ENCODE peak calls at places on chromosomes 4 and X, in ten cellular contexts. B is cardiac fibroblast; D is stimulated activated CD8-positive, alpha-beta memory T cell treated with anti-CD3 and anti-CD28 coated beads, Interleukin-15, amount 100 ng/mL, for 4 hours; S is tibial artery; Z is globus pallidus; V is activated CD8-positive, alpha-beta memory T cell treated with anti-CD3 and anti-CD28 coated beads, Interleukin-2, amount 10 ng/mL, durations not matched to agents 7 days and 5 days; W is D341Med; K is Right ventricle myocardium superior; Q is CD8-positive, alpha-beta T cell; J is activated T-helper 1 cell treated with anti-CD3 and anti-CD28 coated beads, Interleukin-12 subunit alpha, Interleukin-12 subunit beta, Interleukin-2, Interleukin-4 antibody, amounts not matched to agents 30 ng/mL and 10 ng/mL and 1 ng/mL, durations not matched to agents 14 hours and 24 hours and 36 hours. C is an unnamed sample.

GRCh38 chr4:7778524-7779193 is 161.0 kb downstream of the AFAP1 start:
- DNase-seq in W (no peak), J (no peak), V (no peak), K (no peak), D (no peak), Q (no peak), B (no peak), S (peak), Z (no peak), C (peak)

GRCh38 chr4:7806080-7806630 is 133.5 kb downstream of the AFAP1 start:
- DNase-seq in V (no peak), D (no peak), S (peak), B (peak), W (no peak), Q (no peak), J (no peak), Z (peak), K (peak), C (peak)

GRCh38 chrX:108070891-108071290 is 20.5 kb downstream of the PSMD10 start:
- DNase-seq in S (no peak), W (no peak), Q (no peak), J (no peak), Z (no peak), D (no peak), K (no peak), B (peak), V (no peak), C (peak)

GRCh38 chr4:57187241-57187640 is 77.1 kb upstream of the IGFBP7 start:
- DNase-seq in S (no peak), B (peak), D (no peak), V (no peak), Q (no peak), K (no peak), Z (no peak), W (no peak), J (no peak), C (no peak)

GRCh38 chr4:40337081-40337480 is 1.9 kb downstream of the CHRNA9 start:
- DNase-seq in V (no peak), B (no peak), S (no peak), W (no peak), K (no peak), Z (no peak), J (no peak), Q (no peak), D (no peak), C (no peak)

GRCh38 chrX:87516716-87517115 is 886 bp upstream of the KLHL4 start:
- DNase-seq in Z (peak), V (no peak), K (no peak), B (peak), D (no peak), Q (no peak), S (no peak), J (no peak), W (no peak), C (peak)

GRCh38 chr4:13289391-13289790 is 194.7 kb downstream of the RAB28 start:
- DNase-seq in B (peak), Q (no peak), K (no peak), J (no peak), V (no peak), W (no peak), Z (no peak), D (no peak), S (no peak), C (peak)

GRCh38 chrX:116841290-116841689 is 378.5 kb upstream of the CT83 start:
- DNase-seq in K (no peak), B (no peak), Q (no peak), W (no peak), Z (no peak), J (no peak), S (no peak), D (no peak), V (no peak), C (no peak)

GRCh38 chr4:76581276-76581675 is 146.2 kb downstream of the SHROOM3 start:
- DNase-seq in Q (no peak), J (no peak), S (no peak), V (no peak), K (no peak), Z (no peak), D (no peak), W (no peak), B (no peak), C (no peak)

GRCh38 chr4:12286351-12286750 is 857.7 kb upstream of the HS3ST1 start:
- DNase-seq in Q (no peak), J (no peak), K (no peak), Z (no peak), D (no peak), V (no peak), W (no peak), B (no peak), S (no peak), C (no peak)

GRCh38 chr4:67616478-67616877 is 58.0 kb downstream of the STAP1 start:
- DNase-seq in W (no peak), K (no peak), Z (no peak), B (no peak), S (no peak), D (no peak), V (no peak), Q (no peak), J (no peak), C (no peak)

C was measured in astrocyte of the spinal cord.